ENCODE peak calls at places on chromosome 13, in ten cellular contexts. I is progenitor cell of endocrine pancreas; F is NCI-H187; N is foreskin fibroblast; Z is A172; P is stimulated activated CD8-positive, alpha-beta memory T cell treated with anti-CD3 and anti-CD28 coated beads, Interleukin-4, amount 100 ng/mL, for 24 hours; Y is stimulated activated CD4-positive, alpha-beta T cell treated with anti-CD3 and anti-CD28 coated beads, Interleukin-15, amount 100 ng/mL, for 1 hour; C is HTR-8/SVneo; M is T1000; B is ACHN. L is an unnamed sample.

GRCh38 chr13:100657881-100658315 is 16.7 kb downstream of the TMTC4 start:
- DNase-seq in I (no peak), Y (no peak), C (no peak), P (no peak), Z (no peak), B (no peak), N (no peak), M (no peak), F (no peak), L (no peak)

GRCh38 chr13:48043789-48044503 is 6.4 kb downstream of the NUDT15 start:
- DNase-seq in I (no peak), Y (no peak), F (no peak), C (no peak), M (no peak), P (no peak), B (peak), Z (no peak), N (peak), L (no peak)

GRCh38 chr13:49679244-49679643 is 12.0 kb downstream of the EBPL start:
- DNase-seq in Y (no peak), C (no peak), N (no peak), P (no peak), B (no peak), I (no peak), F (no peak), Z (no peak), M (no peak), L (no peak)

GRCh38 chr13:98570929-98571372 is 6.0 kb downstream of the STK24 start:
- DNase-seq in M (no peak), P (no peak), C (no peak), Y (peak), Z (peak), N (no peak), F (peak), B (peak), I (no peak), L (no peak)

GRCh38 chr13:83516781-83517180 is 365.5 kb downstream of the SLITRK1 start:
- DNase-seq in M (no peak), P (no peak), F (no peak), Y (no peak), N (no peak), B (no peak), I (no peak), Z (no peak), C (no peak), L (no peak)

GRCh38 chr13:113860051-113860471 is 3.8 kb downstream of the GAS6 start:
- DNase-seq in M (no peak), B (no peak), I (no peak), Z (no peak), P (no peak), C (no peak), F (no peak), Y (no peak), N (no peak), L (no peak)

GRCh38 chr13:77732287-77732686 is 34.8 kb downstream of the SLAIN1 start:
- DNase-seq in C (no peak), B (no peak), Z (no peak), Y (no peak), F (no peak), M (no peak), P (no peak), N (no peak), I (no peak), L (no peak)

GRCh38 chr13:46738055-46738454 is 58.9 kb downstream of the ESD start:
- DNase-seq in M (no peak), Y (no peak), B (no peak), F (no peak), P (no peak), C (no peak), I (no peak), N (peak), Z (no peak), L (no peak)

GRCh38 chr13:50126378-50127016 is 111.3 kb downstream of the KCNRG start:
- DNase-seq in M (no peak), B (no peak), F (no peak), Z (no peak), C (no peak), I (no peak), P (no peak), Y (no peak), N (peak), L (no peak)

GRCh38 chr13:95724252-95724651 is 47.3 kb downstream of the DNAJC3 start:
- DNase-seq in B (no peak), M (no peak), F (no peak), Z (no peak), C (no peak), Y (no peak), P (no peak), I (no peak), N (no peak), L (no peak)

GRCh38 chr13:80408270-80408669 is 67.3 kb upstream of the SPRY2 start:
- DNase-seq in N (no peak), B (peak), P (no peak), Z (no peak), Y (no peak), C (no peak), M (no peak), F (no peak), I (no peak), L (no peak)

GRCh38 chr13:36801035-36801434 is 18.0 kb upstream of the RFXAP start:
- DNase-seq in Z (no peak), C (no peak), Y (no peak), B (no peak), I (no peak), F (no peak), N (no peak), P (no peak), M (no peak), L (no peak)

GRCh38 chr13:46480131-46480530 is 72.8 kb upstream of the LRCH1 start:
- DNase-seq in C (no peak), M (no peak), Z (no peak), Y (no peak), F (no peak), P (no peak), N (no peak), I (no peak), B (no peak), L (no peak)

GRCh38 chr13:40153516-40153915 is 498.1 kb downstream of the COG6 start:
- DNase-seq in N (no peak), F (no peak), M (no peak), C (no peak), Y (no peak), B (no peak), P (no peak), Z (no peak), I (no peak), L (no peak)

GRCh38 chr13:30829788-30830637 is 76.1 kb upstream of the MEDAG start:
- DNase-seq in M (no peak), N (no peak), C (no peak), Y (no peak), F (no peak), Z (no peak), P (no peak), B (no peak), I (no peak), L (no peak)